ENCODE peak calls at places on chromosomes 6 and 20, in five cellular contexts. I is IMR-90, Y is H9, N is PC-9, S is astrocyte. J is an unnamed sample. For H4K20me1, the result is how much of the 10 kb centered on the place peaks cover.

GRCh38 chr6:111746983-111747773 is 126.1 kb downstream of the FYN start:
- DNase-seq in I (no peak), Y (no peak), N (peak), S (no peak), J (no peak)

GRCh38 chr20:64223526-64224067 is 32.0 kb upstream of the PCMTD2 start:
- DNase-seq in I (peak), Y (peak), N (no peak), S (peak), J (peak)

GRCh38 chr20:33994624-33994913 is 858 bp downstream of the RALY start:
- DNase-seq in I (no peak), Y (no peak), N (no peak), S (no peak), J (no peak)

GRCh38 chr6:157224957-157225574 is 98.3 kb downstream of the TMEM242 start:
- DNase-seq in I (no peak), Y (no peak), N (no peak), S (no peak), J (no peak)

GRCh38 chr6:72787521-72788031 is 165.7 kb downstream of the KCNQ5 start:
- DNase-seq in I (peak), Y (peak), N (peak), S (peak), J (peak)

GRCh38 chr20:35295674-35296073 is 3.4 kb upstream of the FAM83C start:
- DNase-seq in I (no peak), Y (no peak), N (no peak), S (no peak), J (no peak)

GRCh38 chr6:53879608-53880007 is 84.8 kb downstream of the LRRC1 start:
- DNase-seq in I (peak), Y (no peak), N (no peak), S (no peak), J (no peak)

GRCh38 chr6:132675749-132676148 is 16.8 kb upstream of the TAAR1 start:
- DNase-seq in I (no peak), Y (no peak), N (no peak), S (no peak), J (no peak)

GRCh38 chr20:8209061-8209460 is 77.0 kb downstream of the PLCB1 start:
- DNase-seq in I (no peak), Y (no peak), N (peak), S (peak), J (peak)

GRCh38 chr6:39263299-39264037 is 34.2 kb upstream of the KCNK5 start:
- DNase-seq in I (no peak), Y (no peak), N (peak), S (no peak), J (no peak)

GRCh38 chr6:129177801-129178200 is 294.9 kb downstream of the LAMA2 start:
- DNase-seq in I (no peak), Y (no peak), N (no peak), S (no peak), J (no peak)

GRCh38 chr6:134853111-134854055 is 96.5 kb downstream of the ALDH8A1 start:
- DNase-seq in I (peak), Y (no peak), N (no peak), S (peak), J (no peak)

GRCh38 chr6:168417158-168417557 is 23.8 kb upstream of the SMOC2 start:
- DNase-seq in I (no peak), Y (no peak), N (no peak), S (no peak), J (peak)

GRCh38 chr6:54991761-54992330 is 145.3 kb downstream of the FAM83B start:
- DNase-seq in I (no peak), Y (no peak), N (no peak), S (no peak), J (no peak)

GRCh38 chr6:104700371-104701185 is 159.1 kb downstream of the HACE1 start:
- DNase-seq in I (no peak), Y (no peak), N (no peak), S (no peak), J (peak)

GRCh38 chr20:58640446-58640845 is 10.6 kb upstream of the STX16 start:
- DNase-seq in I (peak), Y (no peak), N (peak), S (peak), J (no peak)

GRCh38 chr20:10596726-10597125 is 77.1 kb downstream of the JAG1 start:
- DNase-seq in I (peak), Y (no peak), N (no peak), S (peak), J (no peak)

GRCh38 chr6:163983601-163984445 is 569.3 kb downstream of the QKI start:
- DNase-seq in I (no peak), Y (no peak), N (no peak), S (peak), J (peak)

GRCh38 chr20:24950836-24951525 is 1.9 kb downstream of the CST7 start:
- DNase-seq in I (no peak), Y (peak), N (no peak), S (no peak), J (no peak)

GRCh38 chr6:110951008-110951407 is 7.5 kb upstream of the GTF3C6 start:
- DNase-seq in I (no peak), Y (no peak), N (no peak), S (no peak), J (no peak)

GRCh38 chr20:41356951-41357350 is 9.7 kb downstream of the EMILIN3 start:
- DNase-seq in I (no peak), Y (no peak), N (peak), S (no peak), J (no peak)

DNA sequence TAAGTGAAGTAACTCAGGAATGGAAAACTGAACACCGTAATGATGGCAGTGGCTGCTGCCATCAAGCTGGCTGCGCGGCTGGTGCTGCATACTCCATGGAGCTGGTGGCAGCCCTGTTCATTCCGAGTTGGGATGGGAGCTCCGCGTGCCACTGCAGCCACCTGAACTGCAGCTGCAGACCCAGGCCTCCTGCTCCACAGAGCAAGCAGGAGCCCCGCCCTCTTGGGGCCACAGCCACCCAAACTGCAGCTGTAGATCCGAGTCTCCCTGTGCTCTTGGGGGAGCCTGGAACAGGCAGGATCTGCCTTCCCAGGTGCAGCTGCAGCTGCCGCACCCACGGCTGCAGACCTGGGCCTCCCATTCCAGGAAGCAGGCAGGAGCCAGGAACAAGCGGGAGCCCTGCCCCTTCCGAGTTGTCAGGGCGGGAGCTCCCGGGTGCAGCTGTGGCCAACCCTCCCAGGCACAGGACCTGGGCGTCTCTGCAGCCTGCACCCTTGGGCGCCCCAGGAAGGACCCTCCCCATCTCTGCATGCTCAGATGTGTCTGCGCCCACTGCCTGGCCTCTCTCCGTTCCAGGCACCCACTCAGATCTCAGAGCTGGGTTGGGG is 120.2 kb downstream of the GMPR start:
- DNase-seq in I (no peak), Y (peak), N (no peak), S (no peak), J (no peak)
- H3K27ac ChIP-seq in I (no peak), Y (no peak), N (no peak), S (no peak), J (no peak)

GRCh38 chr20:57188056-57188455 is 78.4 kb downstream of the BMP7 start:
- DNase-seq in I (no peak), Y (no peak), N (no peak), S (no peak), J (no peak)
- H4K20me1 ChIP-seq in I (under half), Y (under half), N (under half), S (under half), J (under half)

GRCh38 chr20:18288748-18289705 is 700 bp downstream of the ZNF133 start:
- DNase-seq in I (peak), Y (no peak), N (no peak), S (peak), J (peak)
- H3K27ac ChIP-seq in I (peak), Y (no peak), N (no peak), S (peak), J (no peak)

GRCh38 chr20:48944663-48945297 is 23.3 kb downstream of the ARFGEF2 start:
- DNase-seq in I (no peak), Y (no peak), N (no peak), S (no peak), J (no peak)

GRCh38 chr20:48942730-48943129 is 21.2 kb downstream of the ARFGEF2 start:
- DNase-seq in I (no peak), Y (no peak), N (no peak), S (no peak), J (no peak)

GRCh38 chr20:48949304-48950170 is 28.0 kb downstream of the ARFGEF2 start:
- DNase-seq in I (no peak), Y (peak), N (no peak), S (no peak), J (peak)

GRCh38 chr20:48948612-48949011 is 27.1 kb downstream of the ARFGEF2 start:
- DNase-seq in I (no peak), Y (peak), N (no peak), S (no peak), J (no peak)

DNA sequence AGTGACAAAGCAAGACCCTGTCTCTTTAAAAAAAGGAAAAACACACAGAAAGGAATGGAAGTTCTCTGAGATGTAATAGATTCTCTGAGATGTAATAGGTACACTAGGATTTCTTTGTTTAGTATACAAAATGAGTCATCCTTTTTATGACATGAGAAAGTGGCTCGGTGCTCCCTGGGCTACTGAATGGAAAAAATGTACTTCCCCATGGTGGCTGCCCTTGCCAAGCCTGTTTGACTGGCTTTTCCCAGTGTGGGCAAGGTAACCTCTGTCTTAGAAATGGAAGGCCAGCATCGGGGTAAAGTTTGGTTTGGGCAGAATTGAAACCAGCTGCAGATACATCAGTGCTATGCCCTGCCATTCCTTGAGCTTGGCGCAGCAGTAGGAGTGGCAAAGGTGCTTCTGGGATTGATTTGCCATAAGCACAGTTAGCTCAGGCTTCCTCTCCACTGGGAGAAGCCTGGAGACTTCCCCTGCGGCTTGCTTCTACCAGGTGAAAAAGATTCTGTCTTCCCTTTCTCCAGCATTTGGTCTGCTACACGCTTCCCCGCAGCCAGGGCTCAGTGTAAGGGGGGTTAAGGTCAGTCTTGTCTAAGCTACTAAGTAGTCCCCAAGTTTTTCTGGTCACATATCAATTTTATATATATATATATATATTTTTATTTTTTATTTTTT is 24.5 kb downstream of the ARFGEF2 start:
- DNase-seq in I (peak), Y (no peak), N (peak), S (no peak), J (no peak)
- H4K20me1 ChIP-seq in I (under half), Y (under half), N (under half), S (under half), J (under half)

DNA sequence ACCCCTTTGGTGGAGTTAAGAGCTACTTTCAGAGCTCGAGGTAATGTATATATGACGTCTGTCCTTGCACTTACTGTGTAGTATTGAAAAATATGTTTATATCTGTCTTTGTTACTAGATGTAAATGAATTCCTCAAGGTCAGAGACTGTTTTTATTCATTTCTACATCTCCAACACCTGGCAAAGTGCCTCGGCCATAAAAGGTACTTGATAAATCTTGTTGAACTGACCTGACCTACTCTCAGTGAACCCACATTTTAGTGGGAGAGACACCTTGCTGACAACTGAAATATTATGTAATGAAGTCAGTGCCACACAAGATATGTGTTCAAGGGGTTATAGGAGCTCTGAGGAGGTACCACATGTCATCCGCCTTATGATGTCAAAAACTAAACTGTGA is 5.5 kb upstream of the TMEM30A start:
- DNase-seq in I (no peak), Y (no peak), N (no peak), S (no peak), J (no peak)
- H3K27ac ChIP-seq in I (no peak), Y (no peak), N (no peak), S (no peak), J (no peak)

DNA sequence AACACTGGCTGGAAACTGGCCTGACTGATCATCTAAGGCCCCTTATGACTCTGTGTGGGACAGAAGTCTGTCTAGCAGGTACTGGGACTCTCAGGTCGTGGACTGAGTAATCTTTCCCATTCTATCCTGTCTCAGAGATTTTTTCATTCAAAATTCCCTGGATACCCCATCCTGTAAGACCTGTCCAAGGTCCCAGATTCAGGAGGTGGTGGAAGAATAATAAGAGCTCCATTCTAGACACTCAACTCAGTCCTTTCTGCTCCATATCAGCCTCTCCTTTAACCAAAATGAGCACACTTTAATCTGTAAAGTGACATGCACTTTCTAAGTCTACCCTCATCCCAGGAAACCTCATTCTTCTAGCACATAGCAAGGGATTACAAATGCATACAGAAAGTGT is 82.5 kb upstream of the MRPS10 start:
- DNase-seq in I (no peak), Y (no peak), N (no peak), S (no peak), J (no peak)
- H4K20me1 ChIP-seq in I (under half), Y (under half), N (under half), S (under half), J (under half)

GRCh38 chr6:125230674-125231073 is 71.1 kb downstream of the HDDC2 start:
- DNase-seq in I (no peak), Y (no peak), N (no peak), S (peak), J (no peak)

GRCh38 chr6:125232466-125232865 is 69.3 kb downstream of the HDDC2 start:
- DNase-seq in I (peak), Y (no peak), N (no peak), S (peak), J (no peak)

GRCh38 chr6:125231133-125231532 is 70.6 kb downstream of the HDDC2 start:
- DNase-seq in I (no peak), Y (no peak), N (no peak), S (no peak), J (no peak)

GRCh38 chr6:125231574-125232343 is 70.0 kb downstream of the HDDC2 start:
- DNase-seq in I (no peak), Y (no peak), N (no peak), S (no peak), J (no peak)

GRCh38 chr6:125229080-125229479 is 72.7 kb downstream of the HDDC2 start:
- DNase-seq in I (peak), Y (no peak), N (no peak), S (no peak), J (no peak)
- H3K27ac ChIP-seq in I (no peak), Y (no peak), N (no peak), S (no peak), J (no peak)

GRCh38 chr20:57265649-57266250 is 691 bp downstream of the BMP7 start:
- DNase-seq in I (no peak), Y (peak), N (no peak), S (no peak), J (peak)
- H4K20me1 ChIP-seq in I (under half), Y (under half), N (under half), S (under half), J (under half)